ENCODE peak calls at places on chromosomes 4 and X, in ten cellular contexts. B is stimulated activated CD4-positive, alpha-beta T cell treated with anti-CD3 and anti-CD28 coated beads, Interleukin-1b, Interleukin-23, amount 100 ng/mL, for 4 hours; F is stimulated activated CD8-positive, alpha-beta memory T cell treated with anti-CD3 and anti-CD28 coated beads, Interleukin-2, amount 100 ng/mL, for 48 hours; K is activated T-cell treated with anti-CD3 and anti-CD28 coated beads, Interleukin-2, amount 50 U/mL, for 1 hour; N is activated CD4-positive, alpha-beta T cell treated with anti-CD3 and anti-CD28 coated beads, Interleukin-2, amount 50 U/mL, for 48 hours; E is AG08396; M is neural crest cell; O is foreskin fibroblast; Z is T follicular helper cell; P is left ventricle myocardium inferior. W is an unnamed sample.

GRCh38 chrX:107228486-107228819 is 22.0 kb downstream of the DNAAF6 start:
- DNase-seq in B (no peak), F (no peak), K (no peak), N (no peak), E (no peak), M (no peak), O (no peak), Z (no peak), P (no peak), W (no peak)

GRCh38 chr4:158094413-158095110 is 78.3 kb downstream of the GASK1B start:
- DNase-seq in B (no peak), F (no peak), K (no peak), N (no peak), E (no peak), M (no peak), O (peak), Z (no peak), P (no peak), W (no peak)

GRCh38 chr4:48450740-48451139 is 32.4 kb upstream of the SLC10A4 start:
- DNase-seq in B (no peak), F (no peak), K (no peak), N (no peak), E (no peak), M (no peak), O (no peak), Z (no peak), P (no peak), W (no peak)

GRCh38 chr4:109749388-109750082 is 19.7 kb upstream of the PLA2G12A start:
- DNase-seq in B (no peak), F (no peak), K (no peak), N (no peak), E (no peak), M (no peak), O (no peak), Z (no peak), P (no peak), W (no peak)

GRCh38 chrX:105328773-105329172 is 108.3 kb upstream of the TEX13A start:
- DNase-seq in B (no peak), F (no peak), K (no peak), N (no peak), E (no peak), M (no peak), O (peak), Z (no peak), P (no peak), W (no peak)

GRCh38 chrX:46258356-46258755 is 286.9 kb downstream of the ZNF674 start:
- DNase-seq in B (no peak), F (no peak), K (no peak), N (no peak), E (no peak), M (no peak), O (no peak), Z (no peak), P (no peak), W (no peak)

GRCh38 chr4:118834960-118835895 is 698 bp downstream of the SEC24D start:
- DNase-seq in B (no peak), F (peak), K (peak), N (peak), E (peak), M (peak), O (peak), Z (peak), P (peak), W (peak)

GRCh38 chr4:55592014-55592413 is at the start of gene PDCL2:
- DNase-seq in B (no peak), F (no peak), K (no peak), N (no peak), E (no peak), M (no peak), O (no peak), Z (no peak), P (no peak), W (no peak)

GRCh38 chrX:37380920-37381319 is 31.8 kb downstream of the PRRG1 start:
- DNase-seq in B (no peak), F (no peak), K (no peak), N (no peak), E (peak), M (no peak), O (peak), Z (no peak), P (no peak), W (peak)

GRCh38 chr4:22501715-22502095 is 14.2 kb downstream of the ADGRA3 start:
- DNase-seq in B (no peak), F (no peak), K (no peak), N (no peak), E (no peak), M (no peak), O (no peak), Z (no peak), P (no peak), W (no peak)